ENCODE peak calls at places on chromosomes 3 and 15, in five cellular contexts. K is stomach, A is COLO829, F is AG09319, B is ascending aorta. U is an unnamed sample.

GRCh38 chr15:75817151-75817935 is 25.9 kb upstream of the UBE2Q2 start:
- DNase-seq in K (no peak), A (no peak), F (no peak), B (no peak), U (peak; percentile 34)

GRCh38 chr3:126671521-126671920 is 16.6 kb upstream of the TXNRD3 start:
- DNase-seq in K (no peak), A (no peak), F (no peak), B (no peak), U (no peak)

GRCh38 chr3:50370594-50370993 is 11.3 kb upstream of the TMEM115 start:
- DNase-seq in K (no peak), A (peak; percentile 33), F (no peak), B (no peak), U (peak; percentile 50)

GRCh38 chr15:28013976-28014375 is 85.1 kb downstream of the OCA2 start:
- DNase-seq in K (no peak), A (no peak), F (no peak), B (no peak), U (no peak)

GRCh38 chr15:66912441-66912840 is 153.0 kb upstream of the SMAD3 start:
- DNase-seq in K (no peak), A (no peak), F (no peak), B (no peak), U (no peak)

GRCh38 chr3:31960793-31961431 is 20.1 kb downstream of the OSBPL10 start:
- DNase-seq in K (no peak), A (peak; percentile 24), F (no peak), B (no peak), U (peak; percentile 64)

GRCh38 chr3:11195721-11196332 is 41.5 kb downstream of the HRH1 start:
- DNase-seq in K (no peak), A (no peak), F (no peak), B (peak; percentile 63), U (peak; percentile 77)

GRCh38 chr3:148763921-148764320 is 63.7 kb upstream of the CPB1 start:
- DNase-seq in K (no peak), A (no peak), F (no peak), B (no peak), U (no peak)

GRCh38 chr15:27222479-27222878 is 251.5 kb downstream of the GABRG3 start:
- DNase-seq in K (no peak), A (no peak), F (peak; percentile 10), B (no peak), U (no peak)

GRCh38 chr15:85380860-85381535 is 595 bp downstream of the AKAP13 start:
- DNase-seq in K (peak; percentile 50), A (no peak), F (no peak), B (peak; percentile 78), U (peak; percentile 53)

GRCh38 chr15:100934166-100934565 is 15.0 kb downstream of the LRRK1 start:
- DNase-seq in K (no peak), A (no peak), F (no peak), B (no peak), U (no peak)

GRCh38 chr3:98986073-98986472 is 84.6 kb upstream of the DCBLD2 start:
- DNase-seq in K (no peak), A (no peak), F (peak; percentile 65), B (no peak), U (peak; percentile 95)

GRCh38 chr15:99185731-99186130 is 63.6 kb downstream of the TTC23 start:
- DNase-seq in K (no peak), A (peak; percentile 90), F (no peak), B (no peak), U (no peak)

GRCh38 chr15:69074011-69074842 is 59.7 kb downstream of the NOX5 start:
- DNase-seq in K (peak; percentile 71), A (no peak), F (no peak), B (no peak), U (peak; percentile 73)

GRCh38 chr3:47487265-47487664 is 11.5 kb upstream of the SCAP start:
- DNase-seq in K (no peak), A (no peak), F (no peak), B (no peak), U (no peak)